ENCODE peak calls at places on chromosomes 7 and 10, in four cellular contexts. B, I, U and C are unnamed samples.

GRCh38 chr7:49424109-49424508 is 349.3 kb upstream of the VWC2 start:
- DNase-seq in B (no peak), I (no peak), U (no peak), C (no peak)

GRCh38 chr7:149777551-149778326 is 4.4 kb upstream of the ZNF467 start:
- DNase-seq in B (no peak), I (no peak), U (no peak), C (no peak)

GRCh38 chr10:6177880-6178281 is 24.9 kb upstream of the PFKFB3 start:
- DNase-seq in B (no peak), I (no peak), U (peak), C (peak)

GRCh38 chr7:100880645-100881044 is 5.7 kb downstream of the SRRT start:
- DNase-seq in B (no peak), I (no peak), U (no peak), C (no peak)

GRCh38 chr7:521221-522070 is 1.8 kb upstream of the PDGFA start:
- DNase-seq in B (peak), I (no peak), U (peak), C (peak)

GRCh38 chr10:31953080-31953479 is 24.4 kb upstream of the ARHGAP12 start:
- DNase-seq in B (no peak), I (no peak), U (no peak), C (no peak)

GRCh38 chr7:44104880-44105771 is 981 bp downstream of the AEBP1 start:
- DNase-seq in B (peak), I (peak), U (no peak), C (no peak)

GRCh38 chr7:111958889-111959288 is 247.3 kb downstream of the DOCK4 start:
- DNase-seq in B (no peak), I (peak), U (no peak), C (no peak)

GRCh38 chr7:115477193-115477651 is 553.3 kb downstream of the TFEC start:
- DNase-seq in B (no peak), I (no peak), U (peak), C (peak)

GRCh38 chr10:86103391-86104101 is 263.0 kb downstream of the GRID1 start:
- DNase-seq in B (no peak), I (no peak), U (no peak), C (no peak)

GRCh38 chr10:103646304-103646703 is 152.8 kb downstream of the NEURL1 start:
- DNase-seq in B (no peak), I (no peak), U (no peak), C (no peak)

GRCh38 chr10:30182191-30183075 is 123.0 kb upstream of the JCAD start:
- DNase-seq in B (no peak), I (no peak), U (no peak), C (no peak)

GRCh38 chr7:96034940-96035727 is 262.8 kb downstream of the DYNC1I1 start:
- DNase-seq in B (no peak), I (no peak), U (no peak), C (no peak)

GRCh38 chr7:1558181-1558811 is 2.3 kb upstream of the TMEM184A start:
- DNase-seq in B (no peak), I (no peak), U (peak), C (no peak)

GRCh38 chr10:28179490-28180099 is 123.3 kb downstream of the MPP7 start:
- DNase-seq in B (peak), I (no peak), U (no peak), C (no peak)

GRCh38 chr10:86449926-86450558 is 71.5 kb downstream of the WAPL start:
- DNase-seq in B (no peak), I (no peak), U (no peak), C (no peak)

GRCh38 chr10:102769375-102770107 is 25.8 kb downstream of the WBP1L start:
- DNase-seq in B (no peak), I (no peak), U (no peak), C (no peak)

GRCh38 chr10:98254234-98254858 is 13.6 kb downstream of the LOXL4 start:
- DNase-seq in B (no peak), I (no peak), U (no peak), C (no peak)

GRCh38 chr10:24930427-24930826 is 22.0 kb downstream of the PRTFDC1 start:
- DNase-seq in B (peak), I (no peak), U (no peak), C (no peak)

GRCh38 chr10:79443338-79444242 is 1.8 kb downstream of the ZCCHC24 start:
- DNase-seq in B (no peak), I (no peak), U (no peak), C (no peak)

GRCh38 chr7:18308938-18309337 is 186.6 kb upstream of the HDAC9 start:
- DNase-seq in B (no peak), I (no peak), U (no peak), C (no peak)

GRCh38 chr7:20964214-20964613 is 177.5 kb upstream of the SP8 start:
- DNase-seq in B (no peak), I (no peak), U (no peak), C (no peak)

GRCh38 chr10:132452216-132452650 is 55.2 kb downstream of the PWWP2B start:
- DNase-seq in B (no peak), I (peak), U (no peak), C (peak)

GRCh38 chr10:44102726-44103255 is 282.1 kb downstream of the CXCL12 start:
- DNase-seq in B (no peak), I (no peak), U (no peak), C (no peak)

GRCh38 chr10:60096761-60097513 is 190.6 kb upstream of the CCDC6 start:
- DNase-seq in B (no peak), I (no peak), U (no peak), C (no peak)

GRCh38 chr7:156466955-156467625 is 173.5 kb upstream of the RNF32 start:
- DNase-seq in B (no peak), I (no peak), U (no peak), C (no peak)

GRCh38 chr7:106285801-106286492 is 1.2 kb upstream of the NAMPT start:
- DNase-seq in B (peak), I (no peak), U (peak), C (no peak)

GRCh38 chr10:89555688-89556445 is 20.5 kb upstream of the SLC16A12 start:
- DNase-seq in B (no peak), I (no peak), U (no peak), C (no peak)

GRCh38 chr7:51369746-51370145 is 53.1 kb upstream of the COBL start:
- DNase-seq in B (no peak), I (no peak), U (no peak), C (no peak)

GRCh38 chr7:87564290-87564963 is 36.3 kb downstream of the ABCB1 start:
- DNase-seq in B (peak), I (no peak), U (no peak), C (no peak)